ENCODE peak calls at places on chromosomes 6 and 20, in six cellular contexts. L is NCI-H2171; W is left cardiac atrium; Q is COR-L47; D is stimulated activated naive CD8-positive, alpha-beta T cell treated with anti-CD3 and anti-CD28 coated beads, Interleukin-15, Interleukin-2, amounts not matched to agents 100 U/mL and 50 U/mL, for 24 hours; U is mucosa of descending colon. B is an unnamed sample.

GRCh38 chr6:157982580-157983438 is 1.1 kb downstream of the SYNJ2 start:
- DNase-seq in U (peak; percentile 42), W (no peak), L (no peak), D (no peak), Q (no peak), B (no peak)

GRCh38 chr6:72616406-72617015 is 5.4 kb upstream of the KCNQ5 start:
- DNase-seq in L (no peak), U (no peak), Q (no peak), D (no peak), W (no peak), B (no peak)

GRCh38 chr6:14838041-14838596 is 407.8 kb upstream of the JARID2 start:
- DNase-seq in U (no peak), Q (no peak), L (no peak), W (no peak), D (no peak), B (no peak)

GRCh38 chr20:37406010-37406998 is 60.4 kb downstream of the SRC start:
- DNase-seq in U (peak; percentile 62), D (peak; percentile 57), W (peak; percentile 46), L (peak; percentile 80), Q (peak; percentile 64), B (no peak)

GRCh38 chr6:145137425-145137824 is 597.9 kb downstream of the EPM2A start:
- DNase-seq in Q (no peak), D (no peak), L (no peak), U (no peak), W (no peak), B (no peak)

GRCh38 chr20:4158466-4159050 is 143.2 kb upstream of the RNF24 start:
- DNase-seq in L (no peak), U (no peak), D (no peak), W (no peak), Q (no peak), B (no peak)

GRCh38 chr6:88166901-88167624 is 916 bp upstream of the CNR1 start:
- DNase-seq in U (peak; percentile 44), L (peak; percentile 71), D (peak; percentile 20), W (no peak), Q (no peak), B (no peak)

GRCh38 chr6:128074561-128074960 is 173.7 kb upstream of the THEMIS start:
- DNase-seq in W (no peak), D (no peak), U (no peak), Q (no peak), L (no peak), B (no peak)

GRCh38 chr20:44057698-44058675 is 129.0 kb downstream of the JPH2 start:
- DNase-seq in D (no peak), U (no peak), Q (no peak), W (no peak), L (no peak), B (no peak)

GRCh38 chr20:6629564-6629963 is 137.9 kb upstream of the BMP2 start:
- DNase-seq in W (no peak), D (no peak), Q (no peak), U (no peak), L (no peak), B (no peak)

GRCh38 chr6:21144928-21145327 is 448.6 kb upstream of the SOX4 start:
- DNase-seq in L (no peak), Q (no peak), D (no peak), W (no peak), U (no peak), B (no peak)

GRCh38 chr6:142942805-142943227 is 2.2 kb downstream of the HIVEP2 start:
- DNase-seq in Q (no peak), D (no peak), L (no peak), W (no peak), U (no peak), B (no peak)

GRCh38 chr20:60037120-60037499 is 78.9 kb downstream of the CDH26 start:
- DNase-seq in D (no peak), U (no peak), Q (no peak), L (no peak), W (no peak), B (no peak)

GRCh38 chr6:11535801-11536230 is 1.7 kb upstream of the TMEM170B start:
- DNase-seq in D (no peak), Q (no peak), U (no peak), L (no peak), W (no peak), B (no peak)

GRCh38 chr20:1777476-1777820 is 117.8 kb upstream of the SIRPA start:
- DNase-seq in Q (no peak), U (no peak), D (no peak), L (no peak), W (no peak), B (no peak)

GRCh38 chr6:170505306-170505705 is 47.8 kb downstream of the PSMB1 start:
- DNase-seq in W (peak; percentile 39), Q (no peak), L (peak; percentile 91), D (no peak), U (no peak), B (no peak)

GRCh38 chr20:63484236-63484635 is 11.8 kb upstream of the KCNQ2 start:
- DNase-seq in D (no peak), Q (no peak), W (no peak), L (no peak), U (no peak), B (no peak)

GRCh38 chr20:9457055-9457454 is 57.3 kb upstream of the LAMP5 start:
- DNase-seq in L (no peak), U (no peak), D (no peak), W (no peak), Q (no peak), B (no peak)

GRCh38 chr20:39853050-39853449 is 836.0 kb downstream of the MAFB start:
- DNase-seq in U (no peak), Q (no peak), W (no peak), D (no peak), L (no peak), B (no peak)

GRCh38 chr6:32931211-32931610 is 9.6 kb downstream of the HLA-DMB start:
- DNase-seq in U (no peak), L (no peak), W (no peak), Q (no peak), D (no peak), B (no peak)

GRCh38 chr20:32871622-32872160 is 13.0 kb downstream of the EFCAB8 start:
- DNase-seq in W (no peak), L (no peak), Q (no peak), U (no peak), D (no peak), B (no peak)

GRCh38 chr6:128024976-128025375 is 124.1 kb upstream of the THEMIS start:
- DNase-seq in L (no peak), W (no peak), U (no peak), D (no peak), Q (no peak), B (no peak)

GRCh38 chr6:170200458-170200891 is 90.4 kb downstream of the DLL1 start:
- DNase-seq in D (no peak), Q (no peak), W (no peak), U (no peak), L (no peak), B (no peak)

GRCh38 chr20:45964024-45964423 is 8.0 kb downstream of the ZNF335 start:
- DNase-seq in D (no peak), W (no peak), Q (no peak), U (no peak), L (no peak), B (no peak)

GRCh38 chr20:45791668-45792512 is at the start of the genes DNTTIP1 and WFDC3:
- DNase-seq in L (peak; percentile 88), D (peak; percentile 93), Q (peak; percentile 88), W (peak; percentile 97), U (peak; percentile 95), B (peak; percentile 40)

GRCh38 chr20:10856237-10856636 is 182.4 kb upstream of the JAG1 start:
- DNase-seq in D (no peak), L (no peak), U (peak; percentile 52), W (peak; percentile 19), Q (no peak), B (no peak)

GRCh38 chr6:12751694-12752304 is 35.2 kb downstream of the PHACTR1 start:
- DNase-seq in U (peak; percentile 59), D (peak; percentile 57), W (peak; percentile 62), L (no peak), Q (no peak), B (no peak)

GRCh38 chr6:118992186-118992795 is 57.3 kb upstream of the MCM9 start:
- DNase-seq in D (no peak), U (no peak), L (no peak), W (no peak), Q (no peak), B (no peak)

GRCh38 chr6:119326291-119327005 is 23.1 kb downstream of the MAN1A1 start:
- DNase-seq in L (no peak), W (no peak), D (no peak), U (no peak), Q (no peak), B (no peak)

GRCh38 chr20:33751775-33752174 is 20.0 kb downstream of the ZNF341 start:
- DNase-seq in U (no peak), L (no peak), D (no peak), W (no peak), Q (no peak), B (no peak)

GRCh38 chr20:63217706-63218105 is 1.8 kb upstream of the YTHDF1 start:
- DNase-seq in U (no peak), D (no peak), Q (peak; percentile 91), L (no peak), W (no peak), B (no peak)

GRCh38 chr6:43276180-43277082 is 21.6 kb upstream of the SLC22A7 start:
- DNase-seq in D (no peak), U (peak; percentile 79), Q (no peak), W (no peak), L (no peak), B (no peak)

GRCh38 chr6:18323935-18324707 is 59.8 kb upstream of the DEK start:
- DNase-seq in U (no peak), Q (peak; percentile 69), L (peak; percentile 47), D (no peak), W (no peak), B (peak; percentile 55)

GRCh38 chr20:11542645-11543044 is 375.0 kb upstream of the BTBD3 start:
- DNase-seq in W (no peak), Q (no peak), U (no peak), L (no peak), D (no peak), B (no peak)